ENCODE peak calls at places on chromosomes 4 and X, in eight cellular contexts. X is fibroblast of mammary gland, G is fibroblast of lung, V is transverse colon, I is left ventricle myocardium inferior, H is stomach, L is mesenchymal stem cell, Z is uterus. U is an unnamed sample.

GRCh38 chr4:164894725-164895124 is 17.7 kb downstream of the APELA start:
- DNase-seq in X (no peak), I (no peak), H (no peak), L (no peak), Z (no peak), V (no peak), G (no peak), U (no peak)

GRCh38 chr4:42906906-42907774 is 14.6 kb downstream of the GRXCR1 start:
- DNase-seq in L (no peak), G (peak; percentile 2), V (peak; percentile 25), Z (no peak), I (no peak), X (no peak), H (peak; percentile 61), U (peak; percentile 17)

GRCh38 chr4:152997771-152998487 is 61.8 kb downstream of the FHDC1 start:
- DNase-seq in G (peak; percentile 29), V (no peak), I (no peak), H (no peak), X (no peak), Z (no peak), L (no peak), U (no peak)

GRCh38 chr4:41120297-41121217 is 93.8 kb downstream of the APBB2 start:
- DNase-seq in G (peak; percentile 65), V (peak; percentile 45), L (no peak), H (peak; percentile 62), I (peak; percentile 39), Z (peak; percentile 80), X (peak; percentile 71), U (no peak)

GRCh38 chrX:51876441-51876840 is 17.0 kb upstream of the MAGED1 start:
- DNase-seq in V (no peak), L (peak; percentile 44), X (peak; percentile 35), G (peak; percentile 79), H (no peak), Z (no peak), I (no peak), U (no peak)

GRCh38 chr4:23889814-23890269 is at the start of gene PPARGC1A:
- DNase-seq in G (peak; percentile 61), X (peak; percentile 62), L (peak; percentile 67), V (peak; percentile 81), H (peak; percentile 70), Z (peak; percentile 51), I (peak; percentile 47), U (peak; percentile 37)

GRCh38 chrX:103254921-103255455 is at the start of gene TCEAL8:
- DNase-seq in X (peak; percentile 81), I (peak; percentile 79), V (peak; percentile 82), L (peak; percentile 84), G (peak; percentile 81), Z (peak; percentile 87), H (peak; percentile 79), U (peak; percentile 68)

GRCh38 chr4:40377462-40378385 is 42.6 kb downstream of the CHRNA9 start:
- DNase-seq in X (peak; percentile 23), L (peak; percentile 83), H (no peak), Z (no peak), I (no peak), V (peak; percentile 41), G (peak; percentile 8), U (no peak)

DNA sequence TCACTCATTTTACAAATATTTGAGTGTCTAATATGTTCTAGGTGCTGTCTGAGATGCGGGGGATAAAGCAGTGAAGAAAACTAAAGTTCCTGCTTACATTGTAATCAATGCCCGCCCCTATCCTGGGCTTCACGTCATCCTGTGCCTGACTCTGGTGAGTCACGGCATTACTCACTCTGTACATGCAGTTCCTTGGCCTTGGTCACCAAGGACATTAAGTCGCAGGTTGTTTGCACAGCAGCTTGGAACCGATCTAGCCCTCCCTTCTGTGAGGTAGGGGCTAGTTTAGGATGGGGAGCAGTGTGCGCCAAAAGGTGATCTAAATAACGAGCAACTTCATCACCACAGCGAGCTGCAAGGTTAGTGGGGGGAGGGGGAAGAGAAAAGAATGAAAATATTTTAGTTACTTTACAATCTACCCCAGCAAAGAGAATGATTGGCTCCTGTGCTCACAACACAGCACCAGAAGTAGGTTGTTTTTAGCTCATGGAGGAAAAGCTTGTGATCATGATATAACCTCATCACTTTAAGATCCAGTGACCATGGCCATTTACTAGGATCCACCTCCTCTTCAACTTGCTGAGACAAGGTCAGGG is 48.0 kb upstream of the HDAC8 start:
- DNase-seq in Z (peak; percentile 72), G (peak; percentile 89), I (peak; percentile 14), V (peak; percentile 26), X (peak; percentile 95), H (peak; percentile 81), L (peak; percentile 91), U (peak; percentile 81)
- H3K4me3 ChIP-seq in Z (no peak overlapping the region), G (no peak overlapping the region), I (no peak overlapping the region), V (no peak overlapping the region), X (peak overlapping the region; percentile 24), H (no peak overlapping the region), L (no peak overlapping the region), U (no peak overlapping the region)

GRCh38 chr4:1722551-1723071 is 1.3 kb downstream of the TACC3 start:
- DNase-seq in V (no peak), X (no peak), H (no peak), G (no peak), L (peak; percentile 38), Z (no peak), I (peak; percentile 14), U (no peak)

GRCh38 chr4:1721003-1721665 is at the start of the genes TACC3 and TMEM129:
- DNase-seq in L (peak; percentile 91), X (peak; percentile 84), H (peak; percentile 95), G (peak; percentile 85), V (peak; percentile 97), I (peak; percentile 93), Z (peak; percentile 92), U (peak; percentile 99)

GRCh38 chr4:1721666-1722550 is 587 bp downstream of the TACC3 start:
- DNase-seq in Z (no peak), X (no peak), V (no peak), H (no peak), L (no peak), G (no peak), I (no peak), U (no peak)

GRCh38 chr4:1725521-1725920 is 4.2 kb downstream of the TACC3 start:
- DNase-seq in I (peak; percentile 12), V (no peak), H (no peak), L (no peak), Z (no peak), X (no peak), G (no peak), U (no peak)

DNA sequence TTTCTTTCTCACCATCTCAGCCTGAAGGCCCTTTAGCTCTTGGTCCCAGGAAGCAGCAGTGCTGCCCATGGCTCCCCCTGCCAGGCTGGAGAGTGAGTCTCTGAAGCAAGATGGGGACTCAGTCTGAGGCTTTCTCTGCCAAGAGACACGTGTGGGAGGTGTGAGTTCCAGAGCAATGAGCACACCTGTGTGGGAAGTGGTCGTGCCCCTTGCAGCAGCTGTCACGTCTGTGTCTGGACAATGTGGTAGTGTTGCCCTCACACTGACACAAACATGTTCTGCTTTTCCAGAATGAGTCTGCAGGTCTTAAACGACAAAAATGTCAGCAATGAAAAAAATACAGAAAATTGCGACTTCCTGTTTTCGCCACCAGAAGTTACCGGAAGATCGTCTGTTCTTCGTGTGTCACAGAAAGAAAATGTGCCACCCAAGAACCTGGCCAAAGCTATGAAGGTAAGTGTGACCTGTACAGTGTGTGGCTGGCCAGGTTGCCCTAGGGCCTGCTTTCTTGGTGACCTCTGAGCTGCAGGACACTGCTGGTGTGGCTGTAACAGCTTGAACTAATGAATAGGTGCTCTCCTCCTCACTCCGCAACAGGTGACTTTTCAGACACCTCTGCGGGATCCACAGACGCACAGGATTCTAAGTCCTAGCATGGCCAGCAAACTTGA is 1.9 kb downstream of the TACC3 start:
- DNase-seq in Z (no peak), V (no peak), L (no peak), I (no peak), H (no peak), G (peak; percentile 10), X (no peak), U (no peak)
- H3K4me3 ChIP-seq in Z (no peak overlapping the region), V (no peak overlapping the region), L (no peak overlapping the region), I (no peak overlapping the region), H (peak overlapping the region; percentile 23), G (peak overlapping the region; percentile 72), X (peak overlapping the region; percentile 75), U (no peak overlapping the region)

GRCh38 chr4:105140684-105141490 is 5.8 kb upstream of the TET2 start:
- DNase-seq in I (no peak), L (peak; percentile 37), H (no peak), G (no peak), Z (no peak), X (peak; percentile 52), V (peak; percentile 18), U (no peak)

GRCh38 chr4:105145913-105146285 is 777 bp upstream of the TET2 start:
- DNase-seq in L (no peak), X (no peak), Z (no peak), I (peak; percentile 33), G (peak; percentile 15), V (peak; percentile 21), H (no peak), U (no peak)

GRCh38 chr4:105147226-105148151 is 813 bp downstream of the TET2 start:
- DNase-seq in X (peak; percentile 34), Z (no peak), H (peak; percentile 32), L (peak; percentile 67), G (peak; percentile 56), I (no peak), V (peak; percentile 18), U (peak; percentile 3)

GRCh38 chr4:105146286-105147219 is at the start of gene TET2:
- DNase-seq in X (peak; percentile 82), L (peak; percentile 87), H (peak; percentile 79), V (peak; percentile 78), G (peak; percentile 89), Z (peak; percentile 64), I (peak; percentile 84), U (peak; percentile 67)

DNA sequence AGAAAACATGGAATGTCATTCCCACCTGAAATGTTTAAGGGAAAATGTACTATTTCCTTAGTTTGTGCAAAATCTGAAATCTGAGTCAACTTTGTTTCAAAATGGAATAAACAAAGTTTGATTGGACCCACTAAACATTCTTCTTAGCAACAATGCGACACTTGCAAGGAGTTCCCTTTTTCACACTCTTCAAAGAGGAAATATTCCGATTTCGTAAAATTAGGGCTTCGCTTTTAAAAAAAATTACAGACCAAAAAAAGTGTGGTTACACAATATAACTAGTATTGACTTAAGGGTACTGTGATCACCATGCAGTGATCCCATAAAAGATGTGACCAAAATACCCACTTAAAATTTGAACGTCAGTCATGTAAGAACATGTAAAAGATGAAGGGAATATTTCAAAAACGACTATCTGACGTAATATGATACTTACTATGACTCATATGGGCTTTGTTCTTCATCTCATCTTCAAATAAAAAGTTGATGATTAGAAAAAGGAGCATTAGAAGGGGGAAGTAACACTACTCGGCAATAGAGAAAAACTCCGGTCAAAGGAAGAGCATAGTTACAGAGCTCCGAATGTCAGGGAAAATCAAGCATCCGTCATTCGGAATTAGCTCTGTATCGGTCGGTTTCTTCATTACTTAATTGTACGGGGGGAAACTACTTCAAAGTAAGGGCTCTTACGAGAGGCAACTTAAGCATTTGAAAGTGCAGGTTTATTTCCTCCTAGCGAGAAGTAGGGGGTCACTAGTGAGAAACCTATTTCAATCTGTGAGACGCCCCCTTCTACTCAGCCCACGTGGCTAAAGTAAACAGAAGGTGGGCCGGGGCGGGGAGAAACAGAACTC is 1.4 kb upstream of the TET2 start:
- DNase-seq in V (no peak), L (no peak), Z (no peak), X (peak; percentile 42), I (no peak), G (no peak), H (no peak), U (no peak)
- H3K4me3 ChIP-seq in V (peak overlapping the region; percentile 86), L (peak overlapping the region; percentile 84), Z (peak overlapping the region; percentile 89), X (peak overlapping the region; percentile 58), I (peak overlapping the region; percentile 84), G (peak overlapping the region; percentile 79), H (peak overlapping the region; percentile 78), U (no peak overlapping the region)

GRCh38 chrX:41449615-41450014 is 2.5 kb downstream of the NYX start:
- DNase-seq in H (no peak), L (peak; percentile 58), I (no peak), Z (no peak), V (no peak), G (peak; percentile 46), X (peak; percentile 72), U (no peak)

GRCh38 chrX:41452565-41452964 is 5.4 kb downstream of the NYX start:
- DNase-seq in X (no peak), I (no peak), Z (no peak), G (peak; percentile 19), V (no peak), H (no peak), L (peak; percentile 72), U (no peak)

GRCh38 chrX:41447897-41448296 is 754 bp downstream of the NYX start:
- DNase-seq in I (no peak), Z (no peak), H (no peak), G (no peak), V (no peak), L (no peak), X (no peak), U (no peak)

GRCh38 chrX:41445781-41446358 is 1.3 kb upstream of the NYX start:
- DNase-seq in I (no peak), X (no peak), Z (no peak), H (no peak), V (no peak), L (no peak), G (no peak), U (no peak)

DNA sequence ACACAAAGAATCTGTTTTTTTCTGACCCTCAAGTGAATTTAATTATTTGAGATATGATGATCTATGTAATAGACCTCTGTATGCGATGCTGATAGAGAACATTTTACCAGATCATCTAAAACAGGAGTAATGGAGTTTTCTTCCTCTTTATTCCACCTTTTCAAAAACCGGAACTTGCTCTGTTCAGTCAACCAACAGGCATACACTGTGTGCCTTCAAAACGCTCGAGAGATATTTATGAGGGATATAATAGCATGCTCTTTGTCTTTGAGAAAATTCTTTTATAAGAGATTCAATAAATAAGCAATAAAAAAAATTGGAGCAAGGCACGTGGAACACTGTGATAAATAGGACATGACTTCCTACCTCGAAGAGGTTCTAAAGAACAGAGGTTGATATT is 2.0 kb downstream of the NYX start:
- DNase-seq in L (no peak), H (no peak), I (no peak), G (no peak), Z (no peak), V (no peak), X (no peak), U (no peak)
- H3K4me3 ChIP-seq in L (no peak overlapping the region), H (no peak overlapping the region), I (peak overlapping the region; percentile 41), G (peak overlapping the region; percentile 10), Z (no peak overlapping the region), V (no peak overlapping the region), X (no peak overlapping the region), U (no peak overlapping the region)

U was measured in pancreas.